ENCODE peak calls at places on chromosomes 7 and 10, in four cellular contexts. X, U, G and Q are unnamed samples.

GRCh38 chr10:88401671-88402347 is 181.3 kb downstream of the RNLS start:
- DNase-seq in X (no peak), G (no peak), U (no peak), Q (no peak)

GRCh38 chr10:78957471-78958039 is 111.2 kb upstream of the ZMIZ1 start:
- DNase-seq in X (no peak), U (no peak), G (no peak), Q (no peak)

GRCh38 chr7:117731455-117731854 is 141.8 kb downstream of the CTTNBP2 start:
- DNase-seq in U (peak), G (peak), X (no peak), Q (peak)

GRCh38 chr10:63522129-63522687 is 1.0 kb downstream of the REEP3 start:
- DNase-seq in U (no peak), X (no peak), G (no peak), Q (peak)

GRCh38 chr7:157996359-157997079 is 591.1 kb downstream of the PTPRN2 start:
- DNase-seq in U (no peak), X (no peak), G (no peak), Q (no peak)

GRCh38 chr7:140230862-140231778 is 54.3 kb upstream of the KDM7A start:
- DNase-seq in U (no peak), G (no peak), X (peak), Q (peak)

GRCh38 chr10:96951954-96952353 is 119.9 kb downstream of the LCOR start:
- DNase-seq in G (no peak), U (no peak), X (no peak), Q (no peak)

GRCh38 chr7:148242271-148242801 is 348.2 kb upstream of the C7orf33 start:
- DNase-seq in X (peak), G (peak), U (no peak), Q (peak)

GRCh38 chr10:77320852-77321496 is 316.6 kb downstream of the KCNMA1 start:
- DNase-seq in G (no peak), U (no peak), X (no peak), Q (no peak)

GRCh38 chr10:121879476-121879875 is 48.4 kb downstream of the ATE1 start:
- DNase-seq in G (no peak), X (no peak), U (no peak), Q (no peak)

GRCh38 chr7:76358478-76359110 is at the start of gene YWHAG:
- DNase-seq in G (peak), X (peak), U (no peak), Q (peak)

GRCh38 chr10:68542046-68542445 is 14.7 kb upstream of the SLC25A16 start:
- DNase-seq in U (no peak), X (no peak), G (no peak), Q (no peak)

DNA sequence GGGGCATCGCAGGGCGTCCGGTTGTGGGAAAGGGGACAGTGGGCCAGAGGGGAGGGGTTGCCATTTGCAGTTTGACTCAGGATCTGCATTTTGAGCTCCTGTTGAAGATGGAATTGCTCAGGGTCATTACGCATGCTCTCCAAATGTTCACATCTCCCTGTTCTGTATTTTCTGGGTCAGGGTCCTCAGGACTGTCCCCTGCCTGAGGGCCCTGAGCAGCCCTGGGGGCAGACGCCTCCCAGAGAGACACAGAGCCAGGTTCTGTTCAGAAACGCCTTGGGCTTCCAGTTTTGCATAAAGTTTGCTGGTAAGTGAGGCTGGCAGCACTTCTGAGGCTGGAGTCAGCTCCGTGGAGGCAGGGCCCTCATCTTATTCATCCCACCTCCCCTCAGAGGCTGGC is 34.1 kb upstream of the NUB1 start:
- DNase-seq in G (no peak), X (no peak), U (no peak), Q (no peak)
- TF ChIP-seq ESRRA in G (no peak), X (no peak), U (no peak), Q (no peak)

GRCh38 chr7:81267508-81267907 is 348.7 kb upstream of the SEMA3C start:
- DNase-seq in G (no peak), X (no peak), U (no peak), Q (no peak)
- TF ChIP-seq CHD2 in G (no peak), X (no peak), U (no peak), Q (no peak)

GRCh38 chr10:131086094-131086493 is 225.4 kb downstream of the TCERG1L start:
- DNase-seq in X (peak), U (no peak), G (no peak), Q (no peak)
- TF ChIP-seq MAX in X (no peak), U (no peak), G (no peak), Q (no peak)

GRCh38 chr10:47309403-47310089 is 9.5 kb downstream of the GDF10 start:
- DNase-seq in X (no peak), U (no peak), G (no peak), Q (no peak)
- TF ChIP-seq ESRRA in X (no peak), U (no peak), G (no peak), Q (no peak)